ENCODE peak calls at places on chromosomes 6 and 20, in eight cellular contexts. T is NCI-H2029 treated with DMSO at 0.1 percent for 48 hours, D is T-helper 9 cell, K is aorta, V is T1000, L is ureter, F is NAMALWA, Y is NCI-H1417. E is an unnamed sample.

GRCh38 chr6:108526739-108527174 is 34.0 kb upstream of the FOXO3 start:
- DNase-seq in T (peak; percentile 48), D (no peak), K (no peak), V (no peak), L (no peak), F (peak; percentile 55), Y (peak; percentile 17), E (peak; percentile 54)

GRCh38 chr20:3156811-3157619 is 2.6 kb downstream of the FASTKD5 start:
- DNase-seq in T (no peak), D (no peak), K (no peak), V (no peak), L (no peak), F (no peak), Y (no peak), E (no peak)

GRCh38 chr6:551405-551804 is 105.5 kb downstream of the HUS1B start:
- DNase-seq in T (no peak), D (no peak), K (no peak), V (no peak), L (no peak), F (peak; percentile 20), Y (no peak), E (peak; percentile 46)

GRCh38 chr6:32816746-32817204 is at the start of gene HLA-DOB:
- DNase-seq in T (no peak), D (no peak), K (no peak), V (no peak), L (no peak), F (peak; percentile 87), Y (no peak), E (peak; percentile 86)

GRCh38 chr6:41200296-41200900 is 551 bp downstream of the TREML2 start:
- DNase-seq in T (no peak), D (peak; percentile 21), K (peak; percentile 65), V (no peak), L (no peak), F (peak; percentile 68), Y (no peak), E (peak; percentile 73)

GRCh38 chr6:49915035-49915434 is 48.7 kb upstream of the CRISP1 start:
- DNase-seq in T (no peak), D (no peak), K (no peak), V (no peak), L (no peak), F (no peak), Y (peak; percentile 8), E (no peak)

GRCh38 chr20:32332614-32333013 is 25.5 kb upstream of the ASXL1 start:
- DNase-seq in T (no peak), D (no peak), K (no peak), V (no peak), L (no peak), F (no peak), Y (no peak), E (no peak)

GRCh38 chr6:156013155-156013554 is 557.5 kb upstream of the NOX3 start:
- DNase-seq in T (peak; percentile 4), D (no peak), K (no peak), V (no peak), L (no peak), F (no peak), Y (no peak), E (no peak)

GRCh38 chr6:42226251-42227143 is 8.8 kb upstream of the MRPS10 start:
- DNase-seq in T (no peak), D (no peak), K (no peak), V (peak; percentile 67), L (peak; percentile 68), F (no peak), Y (no peak), E (no peak)

GRCh38 chr6:68317366-68317765 is 317.7 kb upstream of the ADGRB3 start:
- DNase-seq in T (no peak), D (no peak), K (no peak), V (no peak), L (no peak), F (no peak), Y (no peak), E (no peak)

GRCh38 chr6:140052757-140053729 is 678.6 kb upstream of the CITED2 start:
- DNase-seq in T (no peak), D (no peak), K (no peak), V (no peak), L (no peak), F (peak; percentile 23), Y (no peak), E (peak; percentile 4)